ENCODE peak calls at places on chromosome 19, in four cellular contexts. L is HepG2, N is K562, W is GM12878. U is an unnamed sample.
A peak's percentile ranks its signal among the peaks of the same experiment; 100 is the strongest.

GRCh38 chr19:1678073-1678472 is 25.7 kb upstream of the TCF3 start:
- DNase-seq in L (no peak), N (no peak), W (no peak), U (no peak)

GRCh38 chr19:35879068-35879467 is 10.7 kb downstream of the APLP1 start:
- DNase-seq in L (no peak), N (no peak), W (no peak), U (no peak)

GRCh38 chr19:35963514-35963913 is 27.3 kb downstream of the LRFN3 start:
- DNase-seq in L (peak; percentile 34), N (peak; percentile 57), W (no peak), U (peak; percentile 54)

GRCh38 chr19:53664152-53664551 is 32.4 kb downstream of the DPRX start:
- DNase-seq in L (no peak), N (no peak), W (no peak), U (no peak)

GRCh38 chr19:28468701-28469459 is 744.1 kb downstream of the UQCRFS1 start:
- DNase-seq in L (no peak), N (peak; percentile 42), W (no peak), U (no peak)

GRCh38 chr19:1057185-1057857 is 9.6 kb upstream of the ARHGAP45 start:
- DNase-seq in L (no peak), N (no peak), W (no peak), U (no peak)

GRCh38 chr19:3670796-3671679 is 29.2 kb downstream of the PIP5K1C start:
- DNase-seq in L (no peak), N (peak; percentile 88), W (no peak), U (no peak)

GRCh38 chr19:4288091-4288777 is 9.2 kb downstream of the SHD start:
- DNase-seq in L (no peak), N (peak; percentile 76), W (no peak), U (no peak)

GRCh38 chr19:6925801-6926751 is 38.7 kb downstream of the ADGRE1 start:
- DNase-seq in L (no peak), N (no peak), W (peak; percentile 68), U (peak; percentile 26)

GRCh38 chr19:55528030-55528801 is 8.7 kb downstream of the SBK2 start:
- DNase-seq in L (peak; percentile 30), N (no peak), W (no peak), U (no peak)

GRCh38 chr19:801861-802496 is 4.7 kb downstream of the PTBP1 start:
- DNase-seq in L (no peak), N (no peak), W (no peak), U (no peak)

GRCh38 chr19:1307755-1308303 is 22.2 kb downstream of the EFNA2 start:
- DNase-seq in L (no peak), N (no peak), W (no peak), U (no peak)

GRCh38 chr19:3809881-3810707 is 23.9 kb upstream of the MATK start:
- DNase-seq in L (no peak), N (no peak), W (no peak), U (no peak)

GRCh38 chr19:48454150-48454730 is 1.1 kb upstream of the KCNJ14 start:
- DNase-seq in L (no peak), N (no peak), W (no peak), U (no peak)

GRCh38 chr19:2041686-2042484 is 9.2 kb downstream of the MKNK2 start:
- DNase-seq in L (no peak), N (peak; percentile 97), W (peak; percentile 73), U (peak; percentile 95)

GRCh38 chr19:3163943-3164342 is 14.6 kb upstream of the S1PR4 start:
- DNase-seq in L (no peak), N (no peak), W (no peak), U (no peak)

GRCh38 chr19:54162241-54162805 is 2.8 kb upstream of the LENG1 start:
- DNase-seq in L (no peak), N (peak; percentile 90), W (no peak), U (peak; percentile 75)

GRCh38 chr19:33177417-33177976 is 16.6 kb upstream of the LRP3 start:
- DNase-seq in L (peak; percentile 35), N (no peak), W (no peak), U (peak; percentile 46)

GRCh38 chr19:5693195-5694166 is 3.4 kb downstream of the RPL36 start:
- DNase-seq in L (no peak), N (no peak), W (no peak), U (no peak)

GRCh38 chr19:6092329-6093286 is 17.7 kb downstream of the RFX2 start:
- DNase-seq in L (peak; percentile 56), N (peak; percentile 90), W (no peak), U (peak; percentile 70)

GRCh38 chr19:6664916-6665315 is 5.0 kb downstream of the TNFSF14 start:
- DNase-seq in L (no peak), N (no peak), W (no peak), U (no peak)

GRCh38 chr19:4174895-4175668 is 7.3 kb downstream of the SIRT6 start:
- DNase-seq in L (no peak), N (no peak), W (no peak), U (no peak)

GRCh38 chr19:48372904-48373303 is 8.7 kb downstream of the SYNGR4 start:
- DNase-seq in L (no peak), N (no peak), W (no peak), U (no peak)

GRCh38 chr19:41352609-41353465 is 885 bp downstream of the TGFB1 start:
- DNase-seq in L (peak; percentile 54), N (peak; percentile 81), W (no peak), U (peak; percentile 40)

GRCh38 chr19:54459282-54460229 is 4.0 kb downstream of the LENG9 start:
- DNase-seq in L (no peak), N (no peak), W (no peak), U (no peak)

GRCh38 chr19:29878973-29879654 is 62.9 kb upstream of the URI1 start:
- DNase-seq in L (peak; percentile 50), N (peak; percentile 71), W (no peak), U (peak; percentile 48)

GRCh38 chr19:1206733-1207301 is 1.2 kb downstream of the STK11 start:
- DNase-seq in L (no peak), N (peak; percentile 45), W (no peak), U (no peak)

GRCh38 chr19:5624741-5625140 is 1.9 kb downstream of the SAFB start:
- DNase-seq in L (no peak), N (no peak), W (no peak), U (no peak)

GRCh38 chr19:46607441-46607841 is 6.3 kb downstream of the CALM3 start:
- DNase-seq in L (no peak), N (no peak), W (no peak), U (no peak)
- TF ChIP-seq FOXM1 in L (no peak), N (no peak), W (no peak), U (no peak)

DNA sequence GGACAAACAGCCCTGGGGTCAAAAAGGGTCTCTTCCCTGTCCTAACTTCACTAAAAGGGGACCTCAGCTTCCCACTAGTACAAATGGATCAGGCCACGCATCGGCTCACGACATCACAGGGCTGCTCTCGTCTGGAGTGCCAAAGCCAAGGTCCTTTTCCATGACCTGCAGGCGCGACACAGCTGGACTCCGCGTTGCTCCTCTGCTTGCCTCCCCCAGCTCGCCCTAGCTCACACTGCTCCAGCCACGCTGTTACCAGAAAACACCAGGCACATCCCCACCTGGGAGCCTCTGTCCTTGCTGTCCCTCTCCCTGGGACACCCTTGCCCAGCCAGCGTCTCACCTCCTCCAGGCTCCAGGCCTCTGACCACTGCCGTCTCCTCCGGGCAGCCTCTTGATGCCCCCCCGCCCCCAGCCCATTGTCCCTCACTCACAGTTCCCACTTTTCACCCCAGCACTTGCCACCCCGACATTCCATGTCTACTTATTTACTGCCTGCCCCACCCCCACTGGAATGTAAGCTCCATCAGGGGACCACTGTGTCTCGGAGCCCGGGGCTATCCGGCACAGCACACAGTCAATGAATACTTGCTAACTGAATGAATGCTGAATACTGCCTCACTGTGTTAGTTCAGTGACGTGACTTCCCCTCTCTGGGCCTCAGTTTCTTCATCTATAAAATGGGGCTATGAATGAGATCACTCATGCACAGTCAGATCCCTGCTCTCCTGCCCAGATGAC is 20.7 kb downstream of the AKT2 start:
- DNase-seq in L (no peak), N (no peak), W (no peak), U (no peak)
- TF ChIP-seq TARDBP in L (no peak), N (no peak), W (no peak), U (no peak)

GRCh38 chr19:31527443-31527842 is 178.2 kb upstream of the TSHZ3 start:
- DNase-seq in L (no peak), N (no peak), W (no peak), U (no peak)
- TF ChIP-seq SP1 in L (no peak), N (no peak), W (no peak), U (no peak)

DNA sequence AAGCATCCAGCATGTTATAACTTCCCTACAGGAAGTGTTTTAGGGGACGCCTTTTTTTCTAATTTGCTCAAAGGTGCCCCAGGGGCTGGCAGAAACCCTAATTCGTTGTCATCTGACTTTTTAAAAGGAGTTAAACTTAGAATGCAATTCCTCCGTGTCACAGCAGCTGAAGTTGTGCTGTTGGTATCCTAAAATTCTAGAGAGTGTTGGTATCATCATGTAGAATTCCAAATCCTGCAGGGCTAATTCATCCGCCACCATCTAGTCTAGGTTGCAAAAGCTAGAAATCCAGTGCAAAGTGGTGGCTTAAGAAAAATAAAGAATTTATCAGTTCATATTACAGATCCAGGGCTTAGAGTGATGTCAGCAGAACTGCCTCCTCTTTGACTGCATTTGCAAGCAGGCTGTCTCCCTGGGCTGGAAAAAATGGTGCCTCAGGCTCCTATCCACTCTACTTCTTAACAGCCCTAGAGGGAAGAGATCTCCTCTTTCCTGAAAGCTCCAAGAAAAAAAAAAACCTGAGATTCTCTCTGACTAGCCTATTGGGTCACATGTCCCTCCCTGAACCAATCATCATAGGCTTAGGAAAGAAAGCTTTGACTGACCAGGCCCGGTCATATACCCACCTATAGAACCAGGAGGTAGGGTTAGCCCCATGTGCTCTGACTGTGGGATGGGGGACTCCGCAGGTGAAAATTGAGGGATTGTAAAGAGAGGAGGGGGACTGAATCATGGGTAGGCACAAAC is 73.0 kb downstream of the MAP4K1 start:
- DNase-seq in L (no peak), N (peak; percentile 55), W (no peak), U (no peak)
- TF ChIP-seq FOXM1 in L (no peak), N (no peak), W (no peak), U (no peak)

DNA sequence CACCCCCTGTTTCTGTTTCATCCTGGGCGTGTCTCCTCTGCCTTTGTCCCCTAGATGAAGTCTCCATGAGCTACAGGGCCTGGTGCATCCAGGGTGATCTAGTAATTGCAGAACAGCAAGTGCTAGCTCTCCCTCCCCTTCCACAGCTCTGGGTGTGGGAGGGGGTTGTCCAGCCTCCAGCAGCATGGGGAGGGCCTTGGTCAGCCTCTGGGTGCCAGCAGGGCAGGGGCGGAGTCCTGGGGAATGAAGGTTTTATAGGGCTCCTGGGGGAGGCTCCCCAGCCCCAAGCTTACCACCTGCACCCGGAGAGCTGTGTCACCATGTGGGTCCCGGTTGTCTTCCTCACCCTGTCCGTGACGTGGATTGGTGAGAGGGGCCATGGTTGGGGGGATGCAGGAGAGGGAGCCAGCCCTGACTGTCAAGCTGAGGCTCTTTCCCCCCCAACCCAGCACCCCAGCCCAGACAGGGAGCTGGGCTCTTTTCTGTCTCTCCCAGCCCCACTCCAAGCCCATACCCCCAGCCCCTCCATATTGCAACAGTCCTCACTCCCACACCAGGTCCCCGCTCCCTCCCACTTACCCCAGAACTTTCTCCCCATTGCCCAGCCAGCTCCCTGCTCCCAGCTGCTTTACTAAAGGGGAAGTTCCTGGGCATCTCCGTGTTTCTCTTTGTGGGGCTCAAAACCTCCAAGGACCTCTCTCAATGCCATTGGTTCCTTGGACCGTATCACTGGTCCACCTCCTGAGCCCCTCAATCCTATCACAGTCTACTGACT is at the start of gene KLK3:
- DNase-seq in L (no peak), N (no peak), W (no peak), U (no peak)
- TF ChIP-seq TARDBP in L (no peak), N (no peak), W (no peak), U (no peak)

U was measured in HEK293T.